ENCODE peak calls at places on chromosomes 4 and X, in nine cellular contexts. B, R, Y, K, A, G, Q, S and N are unnamed samples. For H3K4me1, the result is how much of the 10 kb centered on the place peaks cover.

GRCh38 chr4:26822546-26822945 is 38.1 kb upstream of the STIM2 start:
- DNase-seq in Q (no peak), S (no peak), A (no peak), Y (no peak), B (no peak), G (peak), R (no peak), K (no peak), N (no peak)

GRCh38 chr4:22454955-22455354 is 60.9 kb downstream of the ADGRA3 start:
- DNase-seq in A (no peak), S (peak), Y (no peak), B (no peak), K (no peak), G (no peak), R (no peak), Q (no peak), N (no peak)

GRCh38 chrX:9566150-9566621 is 101.3 kb downstream of the TBL1X start:
- DNase-seq in S (peak), G (no peak), B (peak), R (peak), Q (peak), K (peak), A (peak), Y (peak), N (no peak)

GRCh38 chr4:114606240-114606639 is 7.6 kb downstream of the UGT8 start:
- DNase-seq in Y (peak), A (peak), B (no peak), G (no peak), S (peak), R (no peak), Q (no peak), K (no peak), N (no peak)

GRCh38 chr4:141158219-141158618 is 24.9 kb upstream of the RNF150 start:
- DNase-seq in Y (peak), B (peak), R (no peak), K (no peak), G (peak), A (peak), S (peak), Q (no peak), N (no peak)

GRCh38 chrX:24081661-24082154 is 27.0 kb downstream of the EIF2S3 start:
- DNase-seq in A (peak), G (peak), Q (peak), K (peak), B (peak), R (peak), Y (peak), S (peak), N (peak)

GRCh38 chrX:69070949-69071650 is 94.2 kb downstream of the PJA1 start:
- DNase-seq in S (no peak), B (no peak), K (peak), A (no peak), Y (no peak), R (no peak), Q (peak), G (no peak), N (no peak)

GRCh38 chr4:105526656-105527055 is 25.8 kb upstream of the ARHGEF38 start:
- DNase-seq in B (no peak), G (no peak), Y (no peak), S (no peak), Q (no peak), A (no peak), K (no peak), R (no peak), N (no peak)

GRCh38 chr4:183506389-183506735 is 1.5 kb downstream of the ING2 start:
- DNase-seq in K (no peak), R (no peak), A (no peak), B (no peak), S (no peak), Y (no peak), Q (no peak), G (no peak), N (no peak)

GRCh38 chr4:182604161-182604591 is 313.0 kb downstream of the DCTD start:
- DNase-seq in K (no peak), B (no peak), G (no peak), Y (peak), A (no peak), R (no peak), Q (no peak), S (no peak), N (no peak)

GRCh38 chr4:180098601-180099000 is 2144.6 kb upstream of the TENM3 start:
- DNase-seq in Y (no peak), G (no peak), Q (no peak), A (no peak), R (no peak), K (no peak), S (no peak), B (no peak), N (no peak)

GRCh38 chr4:57405359-57405758 is 295.2 kb upstream of the IGFBP7 start:
- DNase-seq in B (no peak), R (no peak), S (no peak), Q (no peak), G (no peak), Y (peak), A (no peak), K (no peak), N (no peak)

GRCh38 chrX:40247848-40248622 is 150.3 kb upstream of the BCOR start:
- DNase-seq in Y (no peak), R (no peak), B (no peak), G (no peak), A (no peak), Q (no peak), S (no peak), K (no peak), N (no peak)

GRCh38 chr4:25815586-25815985 is 47.2 kb downstream of the SEL1L3 start:
- DNase-seq in B (no peak), K (no peak), A (no peak), Q (no peak), G (no peak), R (no peak), Y (no peak), S (no peak), N (no peak)

GRCh38 chr4:179695175-179695574 is 2252.9 kb upstream of the AGA start:
- DNase-seq in Y (peak), A (no peak), G (no peak), B (no peak), R (no peak), S (no peak), Q (no peak), K (no peak), N (no peak)

GRCh38 chr4:184514121-184514988 is 40.0 kb upstream of the IRF2 start:
- DNase-seq in Y (peak), G (no peak), K (no peak), Q (peak), R (peak), S (peak), A (no peak), B (no peak), N (peak)

GRCh38 chr4:211033-211511 is 86.8 kb downstream of the ZNF718 start:
- DNase-seq in A (no peak), S (no peak), K (no peak), G (peak), B (no peak), Q (no peak), Y (no peak), R (no peak), N (no peak)

GRCh38 chrX:74346124-74346523 is 42.1 kb downstream of the ZCCHC13 start:
- DNase-seq in A (no peak), Q (no peak), K (no peak), G (no peak), R (no peak), B (no peak), S (no peak), Y (no peak), N (no peak)

GRCh38 chr4:40954119-40954668 is 204.4 kb downstream of the NSUN7 start:
- DNase-seq in Y (no peak), K (no peak), G (peak), B (no peak), S (no peak), R (no peak), A (no peak), Q (no peak), N (no peak)

GRCh38 chr4:139299536-139299935 is 1.8 kb upstream of the NAA15 start:
- DNase-seq in Y (peak), Q (no peak), B (no peak), K (no peak), A (no peak), R (no peak), S (no peak), G (no peak), N (no peak)

GRCh38 chrX:107710617-107711391 is 64.8 kb downstream of the TSC22D3 start:
- DNase-seq in B (peak), S (peak), Q (peak), R (no peak), A (peak), G (peak), Y (peak), K (no peak), N (no peak)

GRCh38 chrX:107711521-107712041 is 64.0 kb downstream of the TSC22D3 start:
- DNase-seq in K (no peak), R (no peak), G (no peak), Y (no peak), S (no peak), Q (no peak), A (no peak), B (no peak), N (no peak)

GRCh38 chrX:107714196-107714811 is 61.3 kb downstream of the TSC22D3 start:
- DNase-seq in G (no peak), Q (no peak), S (no peak), Y (no peak), B (no peak), A (no peak), K (no peak), R (no peak), N (no peak)

GRCh38 chrX:107713205-107714195 is 62.1 kb downstream of the TSC22D3 start:
- DNase-seq in A (no peak), G (no peak), K (no peak), B (no peak), Q (no peak), R (no peak), S (no peak), Y (no peak), N (no peak)

GRCh38 chrX:107712231-107713204 is 63.1 kb downstream of the TSC22D3 start:
- DNase-seq in Y (no peak), G (no peak), B (no peak), R (no peak), A (no peak), K (no peak), Q (no peak), S (peak), N (no peak)
- H3K4me1 ChIP-seq in Y (under half), G (under half), B (under half), R (half or more), A (under half), K (under half), Q (under half), S (under half), N (under half)

DNA sequence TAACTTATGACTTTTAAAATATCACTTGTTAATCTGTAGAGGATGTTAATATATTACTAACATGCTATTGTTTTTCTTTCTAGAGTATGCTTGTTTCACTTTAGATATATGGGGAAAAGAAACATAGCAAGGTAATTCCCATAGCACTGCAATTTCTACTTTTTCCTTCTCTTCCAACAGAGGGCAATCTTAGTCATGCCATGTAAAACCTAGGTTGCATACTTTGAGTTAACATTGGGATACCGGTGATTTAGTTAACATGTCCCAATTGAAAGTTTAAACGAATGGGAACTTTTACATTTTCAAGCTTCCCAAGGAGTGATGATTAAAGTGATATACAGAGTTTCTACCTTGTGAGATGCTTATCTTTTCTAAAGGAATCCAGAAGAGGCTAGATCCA is 89.4 kb upstream of the IL13RA1 start:
- DNase-seq in R (no peak), S (no peak), G (no peak), B (peak), K (no peak), Y (peak), A (no peak), Q (no peak), N (no peak)
- TF ChIP-seq CTCF in R (no peak), S (peak), G (no peak), B (peak), K (peak), Y (peak), A (peak), Q (peak), N (peak)

DNA sequence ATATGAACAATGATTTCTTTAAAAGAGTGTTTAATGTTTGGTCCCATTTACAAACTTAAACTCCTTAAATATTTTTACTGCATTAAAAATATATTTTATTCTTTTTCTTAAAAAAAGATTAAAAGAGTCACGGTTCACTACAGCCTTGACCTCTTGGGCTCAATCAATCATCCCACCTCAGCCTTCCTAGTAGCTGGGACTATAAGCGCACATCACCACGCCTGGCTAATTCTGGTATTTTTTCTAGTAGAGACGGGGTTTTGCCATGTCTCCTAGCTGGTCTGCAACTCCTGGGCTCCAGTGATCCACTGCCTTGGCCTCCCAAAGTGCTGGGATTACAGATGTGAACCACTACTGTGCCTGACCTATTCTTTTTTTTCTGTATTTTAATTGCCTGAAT is 104.7 kb upstream of the TLR2 start:
- DNase-seq in G (peak), R (no peak), B (no peak), Y (no peak), K (no peak), S (no peak), A (no peak), Q (no peak), N (no peak)
- H3K4me1 ChIP-seq in G (half or more), R (under half), B (under half), Y (under half), K (under half), S (under half), A (under half), Q (under half), N (under half)

DNA sequence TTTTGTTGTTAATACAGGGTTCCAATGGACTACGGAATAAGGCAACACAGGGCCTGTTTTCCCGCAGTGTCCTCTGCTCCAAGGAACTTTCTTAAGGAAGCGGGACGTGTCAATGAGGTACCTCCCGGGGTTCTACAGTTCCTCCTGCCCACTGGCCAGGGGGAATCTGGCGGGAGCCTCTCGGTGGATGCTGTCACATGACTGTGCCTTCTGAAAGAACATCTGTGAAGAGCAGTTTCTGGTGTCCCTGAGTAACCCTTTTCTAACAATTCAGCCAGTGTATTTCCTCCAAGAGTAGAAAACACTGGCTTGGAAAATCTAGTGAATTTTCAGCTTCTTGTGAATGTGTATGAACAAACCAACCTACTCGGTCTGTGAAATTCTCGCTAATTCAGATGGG is 32.7 kb downstream of the MFAP3L start:
- DNase-seq in Q (no peak), A (no peak), G (no peak), S (no peak), R (no peak), B (no peak), K (no peak), Y (no peak), N (no peak)
- TF ChIP-seq CTCF in Q (no peak), A (no peak), G (no peak), S (no peak), R (no peak), B (no peak), K (no peak), Y (no peak), N (no peak)

DNA sequence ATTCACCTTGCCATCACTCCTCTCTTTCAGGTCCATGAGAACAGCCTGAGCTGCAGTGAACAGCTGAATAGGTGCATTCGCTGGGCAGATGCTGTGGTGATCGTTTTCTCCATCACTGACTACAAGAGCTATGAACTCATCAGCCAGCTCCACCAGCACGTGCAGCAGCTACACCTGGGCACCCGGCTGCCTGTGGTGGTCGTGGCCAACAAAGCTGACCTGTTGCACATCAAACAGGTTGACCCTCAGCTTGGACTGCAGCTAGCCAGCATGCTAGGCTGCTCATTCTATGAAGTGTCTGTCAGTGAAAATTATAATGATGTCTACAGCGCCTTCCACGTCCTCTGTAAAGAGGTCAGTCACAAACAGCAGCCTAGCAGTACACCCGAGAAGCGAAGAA is 3.2 kb downstream of the RASL11B start:
- DNase-seq in A (no peak), S (no peak), G (no peak), Y (no peak), B (no peak), R (no peak), Q (no peak), K (no peak), N (no peak)
- H3K4me1 ChIP-seq in A (under half), S (under half), G (under half), Y (under half), B (under half), R (under half), Q (under half), K (under half), N (under half)

GRCh38 chr4:152540293-152540674 is 4.4 kb upstream of the FBXW7 start:
- DNase-seq in Y (no peak), R (no peak), K (no peak), G (no peak), S (peak), B (peak), Q (no peak), A (no peak), N (no peak)
- TF ChIP-seq CTCF in Y (no peak), R (no peak), K (no peak), G (no peak), S (no peak), B (peak), Q (no peak), A (no peak), N (no peak)

DNA sequence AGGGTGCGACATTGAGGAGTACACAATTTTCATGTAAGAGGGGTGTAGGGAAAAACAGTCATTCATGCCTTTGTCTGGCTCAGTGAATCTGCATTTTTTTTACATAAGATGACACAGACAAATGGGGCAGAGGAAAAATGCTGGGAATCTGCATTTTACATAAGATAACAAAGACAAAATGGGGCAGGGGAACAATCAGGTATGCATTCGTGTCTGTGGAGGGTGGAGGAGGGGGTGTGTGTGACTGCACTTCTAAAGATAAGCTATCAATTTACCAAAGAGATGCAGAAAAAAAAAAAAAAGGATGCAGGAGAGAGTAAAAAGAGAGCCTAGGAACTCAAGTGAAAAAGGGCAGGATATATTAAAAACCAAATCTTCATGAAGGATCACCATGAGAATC is 637.4 kb downstream of the ZNF674 start:
- DNase-seq in G (no peak), S (no peak), Q (no peak), K (no peak), B (no peak), R (no peak), A (no peak), Y (no peak), N (no peak)
- H3K4me1 ChIP-seq in G (under half), S (under half), Q (under half), K (under half), B (under half), R (under half), A (under half), Y (under half), N (under half)